ENCODE peak calls at places on chromosomes 3 and 15, in ten cellular contexts. One of them, this sample, is unnamed.

GRCh38 chr3:46845860-46846623 is 17.2 kb downstream of the MYL3 start:
- DNase-seq in left ventricle myocardium inferior: peak; percentile 82
- DNase-seq in CD4-positive, alpha-beta memory T cell: peak; percentile 73
- DNase-seq in mammary epithelial cell: peak; percentile 18
- DNase-seq in CD8-positive, alpha-beta memory T cell: peak; percentile 85
- DNase-seq in GM23338: peak; percentile 85
- DNase-seq in mesendoderm: peak; percentile 95
- DNase-seq in mesenchymal stem cell: peak; percentile 74
- DNase-seq in cardiac muscle cell: peak; percentile 83
- DNase-seq in A549: no peak
- DNase-seq in this sample: peak; percentile 41

GRCh38 chr3:186002884-186003472 is 65.2 kb upstream of the TRA2B start:
- DNase-seq in left ventricle myocardium inferior: no peak
- DNase-seq in CD4-positive, alpha-beta memory T cell: no peak
- DNase-seq in mammary epithelial cell: peak; percentile 41
- DNase-seq in CD8-positive, alpha-beta memory T cell: no peak
- DNase-seq in GM23338: peak; percentile 67
- DNase-seq in mesendoderm: peak; percentile 64
- DNase-seq in mesenchymal stem cell: peak; percentile 21
- DNase-seq in cardiac muscle cell: peak; percentile 41
- DNase-seq in A549: no peak
- DNase-seq in this sample: no peak

GRCh38 chr15:40063563-40064011 is 24.6 kb upstream of the SRP14 start:
- DNase-seq in left ventricle myocardium inferior: no peak
- DNase-seq in CD4-positive, alpha-beta memory T cell: no peak
- DNase-seq in mammary epithelial cell: peak; percentile 83
- DNase-seq in CD8-positive, alpha-beta memory T cell: no peak
- DNase-seq in GM23338: no peak
- DNase-seq in mesendoderm: no peak
- DNase-seq in mesenchymal stem cell: peak; percentile 52
- DNase-seq in cardiac muscle cell: no peak
- DNase-seq in A549: no peak
- DNase-seq in this sample: peak; percentile 81

GRCh38 chr3:52655895-52656294 is 29.8 kb downstream of the PBRM1 start:
- DNase-seq in left ventricle myocardium inferior: no peak
- DNase-seq in CD4-positive, alpha-beta memory T cell: no peak
- DNase-seq in mammary epithelial cell: no peak
- DNase-seq in CD8-positive, alpha-beta memory T cell: no peak
- DNase-seq in GM23338: no peak
- DNase-seq in mesendoderm: no peak
- DNase-seq in mesenchymal stem cell: no peak
- DNase-seq in cardiac muscle cell: no peak
- DNase-seq in A549: no peak
- DNase-seq in this sample: no peak

GRCh38 chr3:126734324-126734723 is 30.3 kb downstream of the CHCHD6 start:
- DNase-seq in left ventricle myocardium inferior: no peak
- DNase-seq in CD4-positive, alpha-beta memory T cell: no peak
- DNase-seq in mammary epithelial cell: no peak
- DNase-seq in CD8-positive, alpha-beta memory T cell: no peak
- DNase-seq in GM23338: no peak
- DNase-seq in mesendoderm: no peak
- DNase-seq in mesenchymal stem cell: no peak
- DNase-seq in cardiac muscle cell: no peak
- DNase-seq in A549: no peak
- DNase-seq in this sample: no peak

GRCh38 chr15:58065011-58065444 is 483 bp downstream of the ALDH1A2 start:
- DNase-seq in left ventricle myocardium inferior: peak; percentile 38
- DNase-seq in CD4-positive, alpha-beta memory T cell: no peak
- DNase-seq in mammary epithelial cell: no peak
- DNase-seq in CD8-positive, alpha-beta memory T cell: no peak
- DNase-seq in GM23338: peak; percentile 59
- DNase-seq in mesendoderm: peak; percentile 19
- DNase-seq in mesenchymal stem cell: no peak
- DNase-seq in cardiac muscle cell: peak; percentile 37
- DNase-seq in A549: no peak
- DNase-seq in this sample: no peak

GRCh38 chr3:159859424-159859823 is 129.2 kb upstream of the IL12A start:
- DNase-seq in left ventricle myocardium inferior: no peak
- DNase-seq in CD4-positive, alpha-beta memory T cell: no peak
- DNase-seq in mammary epithelial cell: no peak
- DNase-seq in CD8-positive, alpha-beta memory T cell: no peak
- DNase-seq in GM23338: no peak
- DNase-seq in mesendoderm: no peak
- DNase-seq in mesenchymal stem cell: no peak
- DNase-seq in cardiac muscle cell: no peak
- DNase-seq in A549: no peak
- DNase-seq in this sample: no peak

GRCh38 chr3:170997966-170998913 is 28.3 kb downstream of the SLC2A2 start:
- DNase-seq in left ventricle myocardium inferior: no peak
- DNase-seq in CD4-positive, alpha-beta memory T cell: no peak
- DNase-seq in mammary epithelial cell: no peak
- DNase-seq in CD8-positive, alpha-beta memory T cell: no peak
- DNase-seq in GM23338: no peak
- DNase-seq in mesendoderm: no peak
- DNase-seq in mesenchymal stem cell: peak; percentile 61
- DNase-seq in cardiac muscle cell: peak; percentile 32
- DNase-seq in A549: no peak
- DNase-seq in this sample: no peak

GRCh38 chr3:48400824-48401433 is 28.9 kb downstream of the FBXW12 start:
- DNase-seq in left ventricle myocardium inferior: no peak
- DNase-seq in CD4-positive, alpha-beta memory T cell: peak; percentile 72
- DNase-seq in mammary epithelial cell: peak; percentile 62
- DNase-seq in CD8-positive, alpha-beta memory T cell: peak; percentile 76
- DNase-seq in GM23338: peak; percentile 83
- DNase-seq in mesendoderm: peak; percentile 82
- DNase-seq in mesenchymal stem cell: peak; percentile 63
- DNase-seq in cardiac muscle cell: peak; percentile 67
- DNase-seq in A549: peak; percentile 67
- DNase-seq in this sample: peak; percentile 47

GRCh38 chr3:61233828-61234227 is 17.4 kb downstream of the FHIT start:
- DNase-seq in left ventricle myocardium inferior: no peak
- DNase-seq in CD4-positive, alpha-beta memory T cell: no peak
- DNase-seq in mammary epithelial cell: no peak
- DNase-seq in CD8-positive, alpha-beta memory T cell: no peak
- DNase-seq in GM23338: no peak
- DNase-seq in mesendoderm: no peak
- DNase-seq in mesenchymal stem cell: no peak
- DNase-seq in cardiac muscle cell: no peak
- DNase-seq in A549: no peak
- DNase-seq in this sample: no peak

GRCh38 chr3:111617406-111617805 is 22.3 kb upstream of the ZBED2 start:
- DNase-seq in left ventricle myocardium inferior: no peak
- DNase-seq in CD4-positive, alpha-beta memory T cell: no peak
- DNase-seq in mammary epithelial cell: no peak
- DNase-seq in CD8-positive, alpha-beta memory T cell: no peak
- DNase-seq in GM23338: no peak
- DNase-seq in mesendoderm: peak; percentile 25
- DNase-seq in mesenchymal stem cell: no peak
- DNase-seq in cardiac muscle cell: no peak
- DNase-seq in A549: no peak
- DNase-seq in this sample: no peak

GRCh38 chr15:65414841-65415621 is 7.7 kb downstream of the IGDCC4 start:
- DNase-seq in left ventricle myocardium inferior: peak; percentile 49
- DNase-seq in CD4-positive, alpha-beta memory T cell: no peak
- DNase-seq in mammary epithelial cell: no peak
- DNase-seq in CD8-positive, alpha-beta memory T cell: no peak
- DNase-seq in GM23338: peak; percentile 97
- DNase-seq in mesendoderm: peak; percentile 96
- DNase-seq in mesenchymal stem cell: peak; percentile 89
- DNase-seq in cardiac muscle cell: peak; percentile 56
- DNase-seq in A549: peak; percentile 71
- DNase-seq in this sample: peak; percentile 71

GRCh38 chr15:70088887-70089691 is 8.6 kb downstream of the TLE3 start:
- DNase-seq in left ventricle myocardium inferior: peak; percentile 55
- DNase-seq in CD4-positive, alpha-beta memory T cell: no peak
- DNase-seq in mammary epithelial cell: no peak
- DNase-seq in CD8-positive, alpha-beta memory T cell: peak; percentile 35
- DNase-seq in GM23338: peak; percentile 46
- DNase-seq in mesendoderm: peak; percentile 95
- DNase-seq in mesenchymal stem cell: peak; percentile 51
- DNase-seq in cardiac muscle cell: peak; percentile 59
- DNase-seq in A549: no peak
- DNase-seq in this sample: peak; percentile 59
- H3K4me1 ChIP-seq in left ventricle myocardium inferior: peaks cover 68% of the 10 kb centered on the region
- H3K4me1 ChIP-seq in CD4-positive, alpha-beta memory T cell: peaks cover 94% of the 10 kb centered on the region
- H3K4me1 ChIP-seq in mammary epithelial cell: no peaks in the 10 kb centered on the region
- H3K4me1 ChIP-seq in CD8-positive, alpha-beta memory T cell: peaks cover 67% of the 10 kb centered on the region
- H3K4me1 ChIP-seq in GM23338: peaks cover 80% of the 10 kb centered on the region
- H3K4me1 ChIP-seq in mesendoderm: peaks cover 54% of the 10 kb centered on the region
- H3K4me1 ChIP-seq in mesenchymal stem cell: peaks cover 9% of the 10 kb centered on the region
- H3K4me1 ChIP-seq in cardiac muscle cell: peaks cover 32% of the 10 kb centered on the region
- H3K4me1 ChIP-seq in A549: no peaks in the 10 kb centered on the region
- H3K4me1 ChIP-seq in this sample: peaks cover 45% of the 10 kb centered on the region

GRCh38 chr3:66435988-66436387 is 64.8 kb downstream of the LRIG1 start:
- DNase-seq in left ventricle myocardium inferior: no peak
- DNase-seq in CD4-positive, alpha-beta memory T cell: no peak
- DNase-seq in mammary epithelial cell: no peak
- DNase-seq in CD8-positive, alpha-beta memory T cell: no peak
- DNase-seq in GM23338: no peak
- DNase-seq in mesendoderm: peak; percentile 32
- DNase-seq in mesenchymal stem cell: no peak
- DNase-seq in cardiac muscle cell: no peak
- DNase-seq in A549: no peak
- DNase-seq in this sample: peak; percentile 58
- H3K4me1 ChIP-seq in left ventricle myocardium inferior: peaks cover 93% of the 10 kb centered on the region
- H3K4me1 ChIP-seq in CD4-positive, alpha-beta memory T cell: peaks cover 28% of the 10 kb centered on the region
- H3K4me1 ChIP-seq in mammary epithelial cell: peaks cover 32% of the 10 kb centered on the region
- H3K4me1 ChIP-seq in CD8-positive, alpha-beta memory T cell: peaks cover 18% of the 10 kb centered on the region
- H3K4me1 ChIP-seq in GM23338: peaks cover 52% of the 10 kb centered on the region
- H3K4me1 ChIP-seq in mesendoderm: peaks cover 34% of the 10 kb centered on the region
- H3K4me1 ChIP-seq in mesenchymal stem cell: peaks cover 39% of the 10 kb centered on the region
- H3K4me1 ChIP-seq in cardiac muscle cell: peaks cover 22% of the 10 kb centered on the region
- H3K4me1 ChIP-seq in A549: no peaks in the 10 kb centered on the region
- H3K4me1 ChIP-seq in this sample: peaks cover 63% of the 10 kb centered on the region

DNA sequence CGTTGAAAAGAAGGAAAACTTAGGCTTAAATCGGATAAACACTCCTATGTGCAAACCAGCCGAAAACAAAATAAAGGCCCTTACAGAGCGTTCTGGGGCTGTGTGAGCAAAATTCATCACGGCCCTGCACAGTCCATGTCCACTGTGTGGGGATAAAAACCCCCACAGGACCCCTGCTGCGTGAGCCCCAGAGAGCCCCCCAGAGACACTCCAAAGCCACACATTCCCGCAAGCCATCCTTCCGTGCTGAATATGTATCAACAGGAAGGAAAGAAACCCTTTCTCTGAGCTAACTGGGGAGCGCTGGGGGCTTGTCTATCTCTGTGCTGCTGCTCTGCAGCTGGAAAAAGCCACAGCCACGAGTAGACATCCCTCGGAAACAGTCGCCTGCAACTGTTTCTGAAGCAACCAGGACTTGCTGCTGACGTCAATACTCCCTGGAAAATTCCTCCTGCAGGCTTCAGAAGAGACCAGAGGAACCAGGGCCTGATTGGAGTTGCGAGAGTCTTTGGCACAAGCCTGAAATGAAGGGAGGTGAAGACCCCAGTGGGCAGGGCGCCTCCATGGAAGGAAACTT is 72.6 kb downstream of the NUP210 start:
- DNase-seq in left ventricle myocardium inferior: no peak
- DNase-seq in CD4-positive, alpha-beta memory T cell: no peak
- DNase-seq in mammary epithelial cell: no peak
- DNase-seq in CD8-positive, alpha-beta memory T cell: no peak
- DNase-seq in GM23338: peak; percentile 61
- DNase-seq in mesendoderm: peak; percentile 79
- DNase-seq in mesenchymal stem cell: peak; percentile 81
- DNase-seq in cardiac muscle cell: peak; percentile 76
- DNase-seq in A549: no peak
- DNase-seq in this sample: no peak
- H3K4me1 ChIP-seq in left ventricle myocardium inferior: peaks cover 10% of the 10 kb centered on the region
- H3K4me1 ChIP-seq in CD4-positive, alpha-beta memory T cell: peaks cover 48% of the 10 kb centered on the region
- H3K4me1 ChIP-seq in mammary epithelial cell: no peaks in the 10 kb centered on the region
- H3K4me1 ChIP-seq in CD8-positive, alpha-beta memory T cell: peaks cover 50% of the 10 kb centered on the region
- H3K4me1 ChIP-seq in GM23338: peaks cover 49% of the 10 kb centered on the region
- H3K4me1 ChIP-seq in mesendoderm: peaks cover 4% of the 10 kb centered on the region
- H3K4me1 ChIP-seq in mesenchymal stem cell: peaks cover 35% of the 10 kb centered on the region
- H3K4me1 ChIP-seq in cardiac muscle cell: peaks cover 12% of the 10 kb centered on the region
- H3K4me1 ChIP-seq in A549: peaks cover 1% of the 10 kb centered on the region
- H3K4me1 ChIP-seq in this sample: peaks cover 5% of the 10 kb centered on the region

DNA sequence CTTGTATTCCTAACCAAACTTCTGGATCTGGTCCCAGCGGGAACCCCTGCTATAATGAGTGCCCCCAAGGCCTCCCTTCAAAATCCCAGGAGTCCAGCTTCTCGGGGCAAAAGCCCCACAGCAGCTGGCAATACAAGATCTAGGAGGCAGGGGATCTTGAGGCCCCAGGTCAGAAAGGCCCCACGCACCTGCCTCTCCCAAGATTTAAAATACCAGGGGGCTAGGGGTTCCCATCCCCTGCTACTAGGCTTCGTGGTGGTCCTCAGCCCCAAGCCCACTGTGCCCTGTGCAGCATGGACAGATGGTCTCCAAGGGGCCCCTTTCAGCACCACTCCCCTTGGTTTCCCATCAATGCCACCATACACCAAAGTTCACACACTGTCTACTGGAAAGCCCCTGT is 15.8 kb upstream of the CYP11A1 start:
- DNase-seq in left ventricle myocardium inferior: no peak
- DNase-seq in CD4-positive, alpha-beta memory T cell: no peak
- DNase-seq in mammary epithelial cell: no peak
- DNase-seq in CD8-positive, alpha-beta memory T cell: no peak
- DNase-seq in GM23338: no peak
- DNase-seq in mesendoderm: no peak
- DNase-seq in mesenchymal stem cell: no peak
- DNase-seq in cardiac muscle cell: no peak
- DNase-seq in A549: no peak
- DNase-seq in this sample: no peak
- H3K4me1 ChIP-seq in left ventricle myocardium inferior: peaks cover 40% of the 10 kb centered on the region
- H3K4me1 ChIP-seq in CD4-positive, alpha-beta memory T cell: peaks cover 33% of the 10 kb centered on the region
- H3K4me1 ChIP-seq in mammary epithelial cell: peaks cover 79% of the 10 kb centered on the region
- H3K4me1 ChIP-seq in CD8-positive, alpha-beta memory T cell: peaks cover 36% of the 10 kb centered on the region
- H3K4me1 ChIP-seq in GM23338: no peaks in the 10 kb centered on the region
- H3K4me1 ChIP-seq in mesendoderm: peaks cover 3% of the 10 kb centered on the region
- H3K4me1 ChIP-seq in mesenchymal stem cell: peaks cover 51% of the 10 kb centered on the region
- H3K4me1 ChIP-seq in cardiac muscle cell: peaks cover 10% of the 10 kb centered on the region
- H3K4me1 ChIP-seq in A549: peaks cover 13% of the 10 kb centered on the region
- H3K4me1 ChIP-seq in this sample: peaks cover 12% of the 10 kb centered on the region